ENCODE peak calls at places on chromosomes 16 and 17, in eight cellular contexts. T is iPS DF 6.9, Z is colonic mucosa, R is HAP-1, F is uterus, L is ascending aorta, B is heart left ventricle, O is AG10803. P is an unnamed sample.

GRCh38 chr17:31533546-31534155 is 142.2 kb downstream of the RAB11FIP4 start:
- DNase-seq in T (no peak), Z (no peak), R (peak), F (no peak), L (no peak), B (peak), O (peak), P (no peak)

GRCh38 chr16:88444826-88445582 is 8.1 kb upstream of the ZFPM1 start:
- DNase-seq in T (no peak), Z (no peak), R (no peak), F (no peak), L (no peak), B (no peak), O (no peak), P (no peak)

GRCh38 chr16:10992112-10992511 is 47.7 kb downstream of the CLEC16A start:
- DNase-seq in T (no peak), Z (no peak), R (no peak), F (no peak), L (no peak), B (no peak), O (peak), P (no peak)

GRCh38 chr16:62576636-62577035 is 540.4 kb upstream of the CDH8 start:
- DNase-seq in T (no peak), Z (no peak), R (no peak), F (no peak), L (no peak), B (no peak), O (no peak), P (no peak)

GRCh38 chr17:57355090-57355859 is 99.0 kb downstream of the MSI2 start:
- DNase-seq in T (no peak), Z (no peak), R (no peak), F (no peak), L (peak), B (peak), O (no peak), P (no peak)

GRCh38 chr16:79430129-79430789 is 170.3 kb downstream of the MAF start:
- DNase-seq in T (no peak), Z (peak), R (no peak), F (no peak), L (no peak), B (no peak), O (no peak), P (no peak)

GRCh38 chr16:86317617-86318021 is 192.7 kb upstream of the FOXF1 start:
- DNase-seq in T (no peak), Z (no peak), R (no peak), F (no peak), L (no peak), B (no peak), O (no peak), P (no peak)

GRCh38 chr17:63702223-63702577 is 2.3 kb upstream of the LIMD2 start:
- DNase-seq in T (no peak), Z (peak), R (no peak), F (no peak), L (peak), B (no peak), O (no peak), P (no peak)

GRCh38 chr16:48353565-48354163 is 31.5 kb downstream of the SIAH1 start:
- DNase-seq in T (peak), Z (peak), R (peak), F (peak), L (peak), B (no peak), O (peak), P (peak)

GRCh38 chr16:1771072-1771863 is at the start of gene NME3:
- DNase-seq in T (no peak), Z (peak), R (peak), F (peak), L (peak), B (peak), O (peak), P (peak)

GRCh38 chr16:19304670-19305240 is 19.2 kb downstream of the CLEC19A start:
- DNase-seq in T (no peak), Z (no peak), R (no peak), F (no peak), L (no peak), B (no peak), O (no peak), P (no peak)

GRCh38 chr17:57455063-57455914 is 199.0 kb downstream of the MSI2 start:
- DNase-seq in T (no peak), Z (no peak), R (no peak), F (no peak), L (no peak), B (no peak), O (peak), P (no peak)

GRCh38 chr16:27323781-27324561 is 10.2 kb downstream of the IL4R start:
- DNase-seq in T (no peak), Z (no peak), R (no peak), F (no peak), L (no peak), B (no peak), O (no peak), P (no peak)

GRCh38 chr17:46039592-46040186 is 40.6 kb downstream of the STH start:
- DNase-seq in T (no peak), Z (no peak), R (no peak), F (no peak), L (no peak), B (peak), O (no peak), P (no peak)

GRCh38 chr17:34139996-34140395 is 115.1 kb upstream of the CCL2 start:
- DNase-seq in T (no peak), Z (no peak), R (no peak), F (no peak), L (no peak), B (no peak), O (no peak), P (no peak)

GRCh38 chr16:13982446-13982845 is 62.5 kb downstream of the ERCC4 start:
- DNase-seq in T (no peak), Z (no peak), R (no peak), F (no peak), L (no peak), B (no peak), O (peak), P (no peak)

GRCh38 chr17:15269690-15270089 is 4.6 kb upstream of the PMP22 start:
- DNase-seq in T (no peak), Z (no peak), R (no peak), F (no peak), L (no peak), B (no peak), O (no peak), P (no peak)

GRCh38 chr16:27843800-27844199 is 219.7 kb downstream of the GSG1L start:
- DNase-seq in T (no peak), Z (no peak), R (no peak), F (no peak), L (no peak), B (no peak), O (no peak), P (no peak)

GRCh38 chr16:87185983-87186382 is 131.2 kb downstream of the C16orf95 start:
- DNase-seq in T (no peak), Z (no peak), R (no peak), F (no peak), L (no peak), B (no peak), O (no peak), P (no peak)

GRCh38 chr16:47565454-47565853 is 104.3 kb downstream of the PHKB start:
- DNase-seq in T (no peak), Z (peak), R (no peak), F (no peak), L (peak), B (peak), O (peak), P (no peak)

GRCh38 chr17:33169580-33170285 is 123.4 kb downstream of the ASIC2 start:
- DNase-seq in T (no peak), Z (no peak), R (no peak), F (no peak), L (no peak), B (no peak), O (peak), P (no peak)

GRCh38 chr17:12756786-12757185 is 32.5 kb upstream of the ARHGAP44 start:
- DNase-seq in T (no peak), Z (no peak), R (no peak), F (no peak), L (no peak), B (no peak), O (peak), P (no peak)

GRCh38 chr17:66767164-66767933 is 67.6 kb upstream of the CACNG5 start:
- DNase-seq in T (no peak), Z (no peak), R (no peak), F (no peak), L (peak), B (no peak), O (no peak), P (no peak)

GRCh38 chr17:42287305-42288077 is 807 bp upstream of the STAT5A start:
- DNase-seq in T (no peak), Z (peak), R (no peak), F (peak), L (peak), B (no peak), O (peak), P (no peak)

GRCh38 chr17:58564971-58565370 is 50.5 kb upstream of the MTMR4 start:
- DNase-seq in T (no peak), Z (no peak), R (no peak), F (no peak), L (no peak), B (no peak), O (no peak), P (no peak)

GRCh38 chr17:53806473-53806872 is 16.3 kb upstream of the KIF2B start:
- DNase-seq in T (no peak), Z (no peak), R (no peak), F (no peak), L (no peak), B (no peak), O (no peak), P (no peak)

GRCh38 chr17:6915620-6916019 is 80.2 kb upstream of the ALOX12 start:
- DNase-seq in T (no peak), Z (no peak), R (no peak), F (no peak), L (no peak), B (no peak), O (no peak), P (no peak)

GRCh38 chr16:48064971-48065370 is 90.8 kb downstream of the ABCC12 start:
- DNase-seq in T (no peak), Z (no peak), R (no peak), F (no peak), L (no peak), B (no peak), O (no peak), P (no peak)

GRCh38 chr16:17657037-17657436 is 186.3 kb upstream of the XYLT1 start:
- DNase-seq in T (no peak), Z (no peak), R (no peak), F (no peak), L (no peak), B (no peak), O (no peak), P (no peak)

GRCh38 chr16:4615389-4616046 is 830 bp upstream of the UBALD1 start:
- DNase-seq in T (no peak), Z (peak), R (no peak), F (peak), L (no peak), B (peak), O (no peak), P (no peak)

GRCh38 chr16:4616047-4616811 is 1.5 kb upstream of the UBALD1 start:
- DNase-seq in T (peak), Z (peak), R (peak), F (peak), L (peak), B (peak), O (peak), P (peak)

GRCh38 chr16:4613636-4614570 is 785 bp downstream of the UBALD1 start:
- DNase-seq in T (no peak), Z (no peak), R (peak), F (no peak), L (no peak), B (no peak), O (peak), P (no peak)

GRCh38 chr16:4612977-4613635 is 1.6 kb downstream of the UBALD1 start:
- DNase-seq in T (no peak), Z (no peak), R (no peak), F (no peak), L (no peak), B (no peak), O (no peak), P (no peak)

GRCh38 chr16:4614571-4615388 is at the start of gene UBALD1:
- DNase-seq in T (no peak), Z (peak), R (peak), F (peak), L (peak), B (peak), O (peak), P (peak)
- H3K4me3 ChIP-seq in T (peak), Z (peak), R (peak), F (peak), L (peak), B (peak), O (peak), P (peak)

GRCh38 chr16:85207357-85207921 is 95.2 kb upstream of the CIBAR2 start:
- DNase-seq in T (no peak), Z (no peak), R (no peak), F (no peak), L (no peak), B (no peak), O (no peak), P (no peak)

GRCh38 chr16:85204242-85205010 is 92.2 kb upstream of the CIBAR2 start:
- DNase-seq in T (no peak), Z (no peak), R (no peak), F (no peak), L (no peak), B (peak), O (peak), P (no peak)

GRCh38 chr16:85208181-85208580 is 95.9 kb upstream of the CIBAR2 start:
- DNase-seq in T (no peak), Z (no peak), R (no peak), F (no peak), L (no peak), B (no peak), O (no peak), P (no peak)

GRCh38 chr16:85206472-85207356 is 94.4 kb upstream of the CIBAR2 start:
- DNase-seq in T (no peak), Z (peak), R (no peak), F (peak), L (peak), B (peak), O (no peak), P (no peak)

DNA sequence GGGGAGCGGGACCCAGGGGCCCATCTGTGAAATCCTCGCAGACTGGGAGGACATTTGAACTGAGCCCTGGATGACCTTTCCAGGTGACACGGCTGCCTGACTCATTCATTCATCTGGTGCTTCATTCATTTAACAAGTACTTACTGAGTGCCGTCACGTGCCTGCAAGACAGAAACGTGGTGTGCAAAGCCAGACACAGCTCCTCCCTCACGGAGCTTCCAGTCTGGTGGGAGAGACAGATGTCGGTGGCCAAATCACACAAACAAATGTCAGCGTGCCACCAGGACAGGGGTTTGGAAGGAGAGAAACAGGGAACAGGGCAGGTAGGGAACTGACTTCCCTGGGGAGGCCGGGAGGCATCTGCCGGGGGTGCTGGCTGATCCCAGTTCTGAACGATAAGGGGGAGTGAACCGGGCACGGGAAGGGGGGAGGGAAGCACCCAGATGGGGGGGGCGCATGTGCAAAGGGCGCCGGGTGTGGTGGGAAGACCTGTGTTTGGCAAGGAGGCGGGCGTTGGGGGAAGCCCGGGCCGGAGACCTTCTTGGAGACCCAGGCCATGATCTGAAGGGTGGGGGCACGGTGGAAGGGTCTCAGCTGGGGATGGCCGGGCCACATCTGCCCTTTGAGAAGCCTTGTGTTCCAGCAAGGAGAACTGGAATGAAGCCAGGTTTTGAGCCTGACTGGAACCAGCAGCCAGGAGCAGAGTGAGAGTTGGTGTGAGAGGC is 93.6 kb upstream of the CIBAR2 start:
- DNase-seq in T (no peak), Z (no peak), R (no peak), F (peak), L (no peak), B (peak), O (no peak), P (no peak)
- H3K4me3 ChIP-seq in T (no peak), Z (no peak), R (no peak), F (no peak), L (peak), B (no peak), O (no peak), P (no peak)

DNA sequence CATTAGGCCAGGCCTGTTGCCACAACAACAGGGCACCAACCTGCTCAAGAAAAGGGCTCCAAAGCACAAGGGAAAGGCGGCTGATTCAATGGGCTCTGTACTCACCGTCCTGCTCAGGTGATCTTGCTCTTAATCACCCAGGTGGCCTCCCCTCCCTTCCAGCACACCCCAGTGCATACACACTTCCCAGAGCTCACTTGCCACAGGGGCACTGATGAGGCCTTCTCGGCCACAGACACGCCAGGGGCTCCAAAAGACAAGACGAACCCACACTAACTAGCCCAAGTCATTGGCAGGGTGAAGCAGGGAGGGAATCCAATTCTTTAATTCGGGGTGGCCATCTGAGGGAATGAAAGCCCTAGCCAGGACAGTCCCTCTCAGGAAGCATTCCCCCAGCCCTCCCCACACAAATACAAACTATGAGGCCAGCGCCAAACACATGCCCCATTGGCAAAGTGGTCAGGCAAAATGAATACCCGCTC is 1.4 kb downstream of the MYO18A start:
- DNase-seq in T (no peak), Z (peak), R (no peak), F (no peak), L (peak), B (no peak), O (no peak), P (no peak)
- H3K4me3 ChIP-seq in T (peak), Z (peak), R (no peak), F (no peak), L (peak), B (peak), O (peak), P (peak)

GRCh38 chr17:19654342-19654886 is 5.9 kb downstream of the ALDH3A2 start:
- DNase-seq in T (no peak), Z (no peak), R (no peak), F (no peak), L (no peak), B (no peak), O (no peak), P (no peak)

GRCh38 chr17:19654901-19655300 is 6.3 kb downstream of the ALDH3A2 start:
- DNase-seq in T (no peak), Z (no peak), R (no peak), F (no peak), L (no peak), B (no peak), O (no peak), P (no peak)

GRCh38 chr17:19651461-19652238 is 3.1 kb downstream of the ALDH3A2 start:
- DNase-seq in T (no peak), Z (no peak), R (no peak), F (no peak), L (no peak), B (no peak), O (no peak), P (no peak)

GRCh38 chr17:19650826-19651225 is 2.3 kb downstream of the ALDH3A2 start:
- DNase-seq in T (no peak), Z (no peak), R (no peak), F (no peak), L (no peak), B (no peak), O (peak), P (no peak)

DNA sequence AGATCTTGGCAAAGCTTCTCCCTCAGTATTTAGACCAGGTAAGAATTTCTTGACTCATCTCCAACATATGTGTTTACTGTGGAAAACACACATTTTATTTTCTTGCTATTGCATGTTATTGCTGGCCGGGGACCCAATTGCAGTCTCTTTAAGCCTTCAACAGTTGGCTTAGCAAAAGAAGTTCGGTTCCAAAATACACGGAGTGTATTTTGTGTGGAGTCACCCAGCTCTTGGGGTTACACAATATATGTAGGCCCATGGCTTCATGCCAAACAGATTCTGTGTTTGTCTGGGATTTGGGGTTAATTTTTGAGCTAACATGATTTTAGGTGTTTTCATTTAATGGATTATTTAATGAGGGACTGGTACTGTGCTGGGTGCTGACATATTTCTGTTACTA is 4.0 kb downstream of the ALDH3A2 start:
- DNase-seq in T (no peak), Z (no peak), R (no peak), F (no peak), L (no peak), B (no peak), O (peak), P (no peak)
- H3K4me3 ChIP-seq in T (no peak), Z (no peak), R (no peak), F (no peak), L (peak), B (no peak), O (no peak), P (no peak)

GRCh38 chr17:733743-734142 is 1.3 kb downstream of the TLCD3A start:
- DNase-seq in T (no peak), Z (no peak), R (no peak), F (no peak), L (no peak), B (no peak), O (no peak), P (no peak)
- H3K4me3 ChIP-seq in T (no peak), Z (peak), R (peak), F (no peak), L (peak), B (no peak), O (peak), P (peak)

GRCh38 chr17:77322284-77322533 is 181.4 kb downstream of the SEC14L1 start:
- DNase-seq in T (no peak), Z (no peak), R (no peak), F (no peak), L (no peak), B (no peak), O (peak), P (no peak)
- H3K4me3 ChIP-seq in T (no peak), Z (no peak), R (peak), F (no peak), L (peak), B (no peak), O (peak), P (no peak)